ENCODE peak calls at places on chromosomes 11 and 22, in five cellular contexts. M is heart left ventricle, O is uterus, H is left lung, S is brain microvascular endothelial cell. P is an unnamed sample.

GRCh38 chr22:31951201-31952093 is 7.1 kb downstream of the YWHAH start:
- DNase-seq in O (no peak), S (no peak), H (no peak), M (no peak), P (no peak)

GRCh38 chr22:50018608-50019291 is 6.2 kb upstream of the IL17REL start:
- DNase-seq in M (no peak), H (no peak), O (no peak), S (no peak), P (no peak)

GRCh38 chr11:61966673-61967176 is 709 bp downstream of the FTH1 start:
- DNase-seq in S (peak; percentile 14), O (no peak), H (peak; percentile 46), M (no peak), P (peak; percentile 74)

GRCh38 chr11:37411289-37411688 is 813.3 kb upstream of the RAG2 start:
- DNase-seq in S (no peak), O (no peak), H (no peak), M (no peak), P (no peak)

GRCh38 chr22:49068861-49069260 is 758.8 kb downstream of the BRD1 start:
- DNase-seq in M (no peak), S (no peak), O (no peak), H (no peak), P (no peak)

GRCh38 chr11:1302041-1302460 is 7.4 kb downstream of the TOLLIP start:
- DNase-seq in H (no peak), M (no peak), S (no peak), O (no peak), P (peak; percentile 55)

GRCh38 chr11:62238151-62238550 is 3.9 kb upstream of the SCGB1D2 start:
- DNase-seq in S (no peak), M (no peak), H (no peak), O (no peak), P (no peak)

GRCh38 chr11:101327908-101328307 is 198.3 kb upstream of the PGR start:
- DNase-seq in O (no peak), M (no peak), H (no peak), S (no peak), P (no peak)

GRCh38 chr11:6640985-6641701 is 14.5 kb downstream of the DCHS1 start:
- DNase-seq in M (no peak), H (no peak), S (no peak), O (no peak), P (no peak)

GRCh38 chr11:30143098-30143705 is 87.6 kb upstream of the FSHB start:
- DNase-seq in O (no peak), M (no peak), H (no peak), S (peak; percentile 36), P (no peak)

GRCh38 chr11:61429346-61429690 is 457 bp downstream of the CPSF7 start:
- DNase-seq in M (peak; percentile 75), S (peak; percentile 28), O (peak; percentile 58), H (peak; percentile 63), P (peak; percentile 80)

GRCh38 chr11:133928628-133929059 is 28.1 kb downstream of the IGSF9B start:
- DNase-seq in M (no peak), H (no peak), O (no peak), S (no peak), P (no peak)

GRCh38 chr22:49966716-49967332 is 6.3 kb downstream of the PIM3 start:
- DNase-seq in O (peak; percentile 57), M (peak; percentile 30), S (no peak), H (peak; percentile 72), P (peak; percentile 86)

GRCh38 chr11:109264128-109264527 is 157.9 kb upstream of the C11orf87 start:
- DNase-seq in O (no peak), M (no peak), H (no peak), S (no peak), P (peak; percentile 69)

GRCh38 chr11:33996498-33997454 is 54.8 kb upstream of the CAPRIN1 start:
- DNase-seq in O (peak; percentile 62), H (peak; percentile 59), S (peak; percentile 77), M (peak; percentile 67), P (peak; percentile 78)

GRCh38 chr22:41222846-41223507 is 17.8 kb downstream of the CHADL start:
- DNase-seq in M (no peak), H (no peak), O (no peak), S (no peak), P (no peak)

GRCh38 chr11:127789887-127790286 is 789.3 kb upstream of the KIRREL3 start:
- DNase-seq in S (peak; percentile 0), H (no peak), M (no peak), O (no peak), P (no peak)

GRCh38 chr22:41256254-41256897 is 15.6 kb upstream of the CHADL start:
- DNase-seq in H (no peak), M (no peak), S (peak; percentile 76), O (no peak), P (no peak)

GRCh38 chr11:27385245-27385644 is 22.2 kb upstream of the CCDC34 start:
- DNase-seq in O (no peak), M (no peak), S (peak; percentile 92), H (no peak), P (peak; percentile 72)

GRCh38 chr11:70078095-70078795 is at the start of gene ANO1:
- DNase-seq in S (no peak), O (peak; percentile 23), H (no peak), M (no peak), P (no peak)

GRCh38 chr11:72224587-72225410 is at the start of gene INPPL1:
- DNase-seq in O (peak; percentile 57), H (peak; percentile 62), M (peak; percentile 64), S (no peak), P (peak; percentile 70)

GRCh38 chr22:44862981-44863860 is 110.8 kb downstream of the ARHGAP8 start:
- DNase-seq in S (no peak), O (no peak), M (no peak), H (no peak), P (no peak)

GRCh38 chr11:37500425-37500824 is 902.4 kb upstream of the RAG2 start:
- DNase-seq in O (no peak), S (no peak), M (no peak), H (no peak), P (no peak)

GRCh38 chr11:17760102-17761029 is 25.8 kb downstream of the KCNC1 start:
- DNase-seq in M (peak; percentile 30), O (peak; percentile 21), H (no peak), S (peak; percentile 9), P (no peak)

GRCh38 chr22:41524283-41524682 is 20.0 kb downstream of the POLR3H start:
- DNase-seq in H (no peak), O (peak; percentile 80), S (peak; percentile 52), M (peak; percentile 60), P (no peak)

GRCh38 chr11:103436131-103436770 is 327.0 kb downstream of the DYNC2H1 start:
- DNase-seq in H (no peak), S (no peak), O (no peak), M (no peak), P (no peak)

GRCh38 chr11:28337701-28338100 is 229.5 kb downstream of the METTL15 start:
- DNase-seq in S (no peak), H (no peak), M (no peak), O (no peak), P (no peak)

GRCh38 chr11:101617735-101618332 is 34.0 kb upstream of the TRPC6 start:
- DNase-seq in O (no peak), S (no peak), M (no peak), H (no peak), P (no peak)

GRCh38 chr11:6547177-6547576 is 50.1 kb downstream of the DNHD1 start:
- DNase-seq in H (no peak), O (no peak), S (no peak), M (no peak), P (no peak)

GRCh38 chr11:86955674-86956522 is 703 bp upstream of the FZD4 start:
- DNase-seq in H (peak; percentile 80), M (peak; percentile 90), S (peak; percentile 60), O (peak; percentile 85), P (peak; percentile 92)

GRCh38 chr11:121091492-121092179 is 9.4 kb upstream of the TECTA start:
- DNase-seq in M (no peak), O (no peak), H (no peak), S (no peak), P (no peak)

GRCh38 chr11:2991477-2992233 is 474 bp downstream of the NAP1L4 start:
- DNase-seq in M (peak; percentile 23), H (peak; percentile 55), O (no peak), S (peak; percentile 12), P (peak; percentile 83)

GRCh38 chr11:95375881-95376280 is 144.9 kb upstream of the SESN3 start:
- DNase-seq in M (no peak), H (no peak), O (no peak), S (peak; percentile 85), P (no peak)

GRCh38 chr11:86152006-86152862 is 83.3 kb upstream of the PICALM start:
- DNase-seq in M (no peak), S (no peak), O (no peak), H (no peak), P (no peak)

DNA sequence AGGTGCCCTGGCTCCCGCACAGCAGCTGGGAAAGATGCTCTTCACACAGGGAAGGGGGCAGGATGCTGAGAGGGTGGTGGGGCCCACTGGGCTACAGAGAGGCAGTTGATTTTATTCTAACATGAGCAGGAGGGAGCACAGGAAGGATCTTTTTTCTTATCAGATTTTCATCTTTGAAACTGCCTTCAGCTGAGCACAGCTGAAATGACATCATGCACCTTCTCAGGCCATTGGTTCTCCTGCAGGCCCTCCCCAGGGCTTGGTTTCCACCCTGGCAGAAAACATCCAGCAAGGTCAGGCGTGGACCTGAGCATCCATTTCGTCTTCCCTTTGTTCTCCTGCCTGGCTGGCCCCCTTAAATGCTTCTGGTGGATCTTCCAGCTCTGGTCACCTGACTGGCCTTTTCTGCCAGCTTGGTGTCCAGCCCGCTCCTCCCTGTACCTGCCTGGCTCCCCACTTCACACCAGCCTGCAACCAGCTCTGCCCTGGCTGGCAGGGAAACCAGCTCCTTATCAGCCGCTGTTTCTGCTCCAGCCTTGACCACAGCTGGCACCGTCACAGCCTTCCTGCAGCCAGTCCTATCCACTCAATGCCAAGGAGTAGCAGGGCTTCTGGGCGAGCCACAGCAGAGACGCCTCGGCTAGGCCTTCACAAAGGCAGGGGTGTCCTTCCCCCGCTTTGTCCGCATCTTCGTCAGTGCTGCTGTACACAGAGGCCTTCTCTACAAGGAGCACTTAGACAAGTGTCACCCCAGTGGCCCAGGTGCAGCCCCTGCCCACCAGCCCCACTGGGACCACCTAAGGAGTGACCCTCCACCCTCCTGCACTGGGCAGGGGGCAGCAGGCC is 36.5 kb downstream of the TOM1 start:
- DNase-seq in S (no peak), O (no peak), M (peak; percentile 52), H (no peak), P (no peak)
- H3K27ac ChIP-seq in S (no peak overlapping the region), O (no peak overlapping the region), M (peak overlapping the region; percentile 55), H (no peak overlapping the region), P (no peak overlapping the region)

GRCh38 chr11:10606536-10607208 is 38.2 kb upstream of the LYVE1 start:
- DNase-seq in H (no peak), S (peak; percentile 44), M (no peak), O (no peak), P (no peak)
- H3K27ac ChIP-seq in H (peak overlapping the region; percentile 81), S (peak overlapping the region; percentile 74), M (peak overlapping the region; percentile 61), O (peak overlapping the region; percentile 77), P (no peak overlapping the region)

GRCh38 chr11:12930850-12931249 is 78.3 kb upstream of the RASSF10 start:
- DNase-seq in M (no peak), H (no peak), S (no peak), O (no peak), P (no peak)
- H3K27ac ChIP-seq in M (no peak overlapping the region), H (no peak overlapping the region), S (no peak overlapping the region), O (no peak overlapping the region), P (no peak overlapping the region)

GRCh38 chr22:38175206-38176118 is 6.2 kb downstream of the PLA2G6 start:
- DNase-seq in H (no peak), M (no peak), O (no peak), S (no peak), P (no peak)
- H3K27ac ChIP-seq in H (peak overlapping the region; percentile 55), M (peak overlapping the region; percentile 87), O (peak overlapping the region; percentile 3), S (peak overlapping the region; percentile 35), P (peak overlapping the region; percentile 82)

P was measured in suprapubic skin.